ENCODE peak calls at places on chromosome 6, in seven cellular contexts. One of them, this sample, is unnamed.

GRCh38 chr6:105359419-105360366 is 43.2 kb downstream of the PREP start:
- DNase-seq in GM19239: no peak
- DNase-seq in hippocampal formation: no peak
- DNase-seq in WTC11: no peak
- DNase-seq in left colon: no peak
- DNase-seq in progenitor cell of endocrine pancreas: no peak
- DNase-seq in ACHN: peak
- DNase-seq in this sample: no peak

GRCh38 chr6:133223458-133224014 is 17.6 kb upstream of the EYA4 start:
- DNase-seq in GM19239: no peak
- DNase-seq in hippocampal formation: no peak
- DNase-seq in WTC11: no peak
- DNase-seq in left colon: no peak
- DNase-seq in progenitor cell of endocrine pancreas: no peak
- DNase-seq in ACHN: no peak
- DNase-seq in this sample: no peak

GRCh38 chr6:1917628-1918371 is 308.1 kb downstream of the FOXC1 start:
- DNase-seq in GM19239: no peak
- DNase-seq in hippocampal formation: no peak
- DNase-seq in WTC11: no peak
- DNase-seq in left colon: no peak
- DNase-seq in progenitor cell of endocrine pancreas: no peak
- DNase-seq in ACHN: peak
- DNase-seq in this sample: no peak

GRCh38 chr6:43113431-43114260 is 37.5 kb downstream of the PTK7 start:
- DNase-seq in GM19239: no peak
- DNase-seq in hippocampal formation: no peak
- DNase-seq in WTC11: no peak
- DNase-seq in left colon: no peak
- DNase-seq in progenitor cell of endocrine pancreas: no peak
- DNase-seq in ACHN: no peak
- DNase-seq in this sample: no peak

GRCh38 chr6:106924699-106925523 is 49.6 kb downstream of the CD24 start:
- DNase-seq in GM19239: no peak
- DNase-seq in hippocampal formation: no peak
- DNase-seq in WTC11: no peak
- DNase-seq in left colon: peak
- DNase-seq in progenitor cell of endocrine pancreas: peak
- DNase-seq in ACHN: no peak
- DNase-seq in this sample: no peak

GRCh38 chr6:51265426-51265825 is 446.8 kb downstream of the TFAP2B start:
- DNase-seq in GM19239: no peak
- DNase-seq in hippocampal formation: peak
- DNase-seq in WTC11: no peak
- DNase-seq in left colon: no peak
- DNase-seq in progenitor cell of endocrine pancreas: no peak
- DNase-seq in ACHN: no peak
- DNase-seq in this sample: no peak

GRCh38 chr6:91572855-91573254 is 986.0 kb upstream of the MAP3K7 start:
- DNase-seq in GM19239: no peak
- DNase-seq in hippocampal formation: no peak
- DNase-seq in WTC11: no peak
- DNase-seq in left colon: no peak
- DNase-seq in progenitor cell of endocrine pancreas: no peak
- DNase-seq in ACHN: no peak
- DNase-seq in this sample: no peak

GRCh38 chr6:33665957-33666356 is 44.8 kb downstream of the ITPR3 start:
- DNase-seq in GM19239: no peak
- DNase-seq in hippocampal formation: no peak
- DNase-seq in WTC11: no peak
- DNase-seq in left colon: no peak
- DNase-seq in progenitor cell of endocrine pancreas: no peak
- DNase-seq in ACHN: no peak
- DNase-seq in this sample: no peak

GRCh38 chr6:73585566-73586415 is 65.0 kb upstream of the EEF1A1 start:
- DNase-seq in GM19239: no peak
- DNase-seq in hippocampal formation: no peak
- DNase-seq in WTC11: no peak
- DNase-seq in left colon: peak
- DNase-seq in progenitor cell of endocrine pancreas: no peak
- DNase-seq in ACHN: peak
- DNase-seq in this sample: peak

GRCh38 chr6:84645000-84645399 is 119.4 kb downstream of the TBX18 start:
- DNase-seq in GM19239: no peak
- DNase-seq in hippocampal formation: no peak
- DNase-seq in WTC11: no peak
- DNase-seq in left colon: no peak
- DNase-seq in progenitor cell of endocrine pancreas: no peak
- DNase-seq in ACHN: peak
- DNase-seq in this sample: no peak

GRCh38 chr6:31070711-31071197 is 41.6 kb downstream of the C6orf15 start:
- DNase-seq in GM19239: no peak
- DNase-seq in hippocampal formation: peak
- DNase-seq in WTC11: peak
- DNase-seq in left colon: no peak
- DNase-seq in progenitor cell of endocrine pancreas: no peak
- DNase-seq in ACHN: peak
- DNase-seq in this sample: no peak

GRCh38 chr6:135403584-135403983 is 94.0 kb downstream of the AHI1 start:
- DNase-seq in GM19239: no peak
- DNase-seq in hippocampal formation: no peak
- DNase-seq in WTC11: no peak
- DNase-seq in left colon: no peak
- DNase-seq in progenitor cell of endocrine pancreas: no peak
- DNase-seq in ACHN: no peak
- DNase-seq in this sample: no peak

GRCh38 chr6:18101271-18101670 is 21.2 kb downstream of the NHLRC1 start:
- DNase-seq in GM19239: no peak
- DNase-seq in hippocampal formation: no peak
- DNase-seq in WTC11: no peak
- DNase-seq in left colon: no peak
- DNase-seq in progenitor cell of endocrine pancreas: no peak
- DNase-seq in ACHN: no peak
- DNase-seq in this sample: no peak

GRCh38 chr6:19855510-19855909 is 18.3 kb downstream of the ID4 start:
- DNase-seq in GM19239: no peak
- DNase-seq in hippocampal formation: no peak
- DNase-seq in WTC11: no peak
- DNase-seq in left colon: no peak
- DNase-seq in progenitor cell of endocrine pancreas: no peak
- DNase-seq in ACHN: no peak
- DNase-seq in this sample: no peak

GRCh38 chr6:136947037-136947436 is 24.9 kb downstream of the SLC35D3 start:
- DNase-seq in GM19239: no peak
- DNase-seq in hippocampal formation: no peak
- DNase-seq in WTC11: no peak
- DNase-seq in left colon: no peak
- DNase-seq in progenitor cell of endocrine pancreas: no peak
- DNase-seq in ACHN: no peak
- DNase-seq in this sample: no peak

GRCh38 chr6:139853302-139853992 is 479.0 kb upstream of the CITED2 start:
- DNase-seq in GM19239: no peak
- DNase-seq in hippocampal formation: no peak
- DNase-seq in WTC11: no peak
- DNase-seq in left colon: peak
- DNase-seq in progenitor cell of endocrine pancreas: no peak
- DNase-seq in ACHN: peak
- DNase-seq in this sample: no peak

GRCh38 chr6:24910850-24911712 is 24.7 kb downstream of the RIPOR2 start:
- DNase-seq in GM19239: no peak
- DNase-seq in hippocampal formation: peak
- DNase-seq in WTC11: peak
- DNase-seq in left colon: peak
- DNase-seq in progenitor cell of endocrine pancreas: peak
- DNase-seq in ACHN: peak
- DNase-seq in this sample: no peak

GRCh38 chr6:37897819-37898534 is 78.5 kb downstream of the ZFAND3 start:
- DNase-seq in GM19239: no peak
- DNase-seq in hippocampal formation: no peak
- DNase-seq in WTC11: no peak
- DNase-seq in left colon: no peak
- DNase-seq in progenitor cell of endocrine pancreas: no peak
- DNase-seq in ACHN: no peak
- DNase-seq in this sample: no peak

GRCh38 chr6:52839124-52840055 is 1.2 kb downstream of the GSTA5 start:
- DNase-seq in GM19239: peak
- DNase-seq in hippocampal formation: no peak
- DNase-seq in WTC11: peak
- DNase-seq in left colon: peak
- DNase-seq in progenitor cell of endocrine pancreas: peak
- DNase-seq in ACHN: peak
- DNase-seq in this sample: peak

GRCh38 chr6:44260011-44260410 is 2.7 kb upstream of the SLC35B2 start:
- DNase-seq in GM19239: no peak
- DNase-seq in hippocampal formation: no peak
- DNase-seq in WTC11: no peak
- DNase-seq in left colon: no peak
- DNase-seq in progenitor cell of endocrine pancreas: no peak
- DNase-seq in ACHN: no peak
- DNase-seq in this sample: peak

GRCh38 chr6:5671162-5671561 is 335.6 kb downstream of the NRN1 start:
- DNase-seq in GM19239: peak
- DNase-seq in hippocampal formation: peak
- DNase-seq in WTC11: no peak
- DNase-seq in left colon: no peak
- DNase-seq in progenitor cell of endocrine pancreas: no peak
- DNase-seq in ACHN: no peak
- DNase-seq in this sample: peak

GRCh38 chr6:45148278-45148677 is 179.9 kb upstream of the RUNX2 start:
- DNase-seq in GM19239: no peak
- DNase-seq in hippocampal formation: no peak
- DNase-seq in WTC11: no peak
- DNase-seq in left colon: no peak
- DNase-seq in progenitor cell of endocrine pancreas: no peak
- DNase-seq in ACHN: no peak
- DNase-seq in this sample: no peak

GRCh38 chr6:52550014-52550575 is 26.8 kb downstream of the TRAM2 start:
- DNase-seq in GM19239: no peak
- DNase-seq in hippocampal formation: no peak
- DNase-seq in WTC11: no peak
- DNase-seq in left colon: no peak
- DNase-seq in progenitor cell of endocrine pancreas: no peak
- DNase-seq in ACHN: no peak
- DNase-seq in this sample: no peak

GRCh38 chr6:47076422-47077344 is 34.6 kb upstream of the ADGRF1 start:
- DNase-seq in GM19239: no peak
- DNase-seq in hippocampal formation: no peak
- DNase-seq in WTC11: no peak
- DNase-seq in left colon: no peak
- DNase-seq in progenitor cell of endocrine pancreas: no peak
- DNase-seq in ACHN: no peak
- DNase-seq in this sample: no peak

GRCh38 chr6:148507774-148508173 is 165.1 kb downstream of the SASH1 start:
- DNase-seq in GM19239: no peak
- DNase-seq in hippocampal formation: no peak
- DNase-seq in WTC11: no peak
- DNase-seq in left colon: no peak
- DNase-seq in progenitor cell of endocrine pancreas: no peak
- DNase-seq in ACHN: no peak
- DNase-seq in this sample: no peak

GRCh38 chr6:162271922-162272321 is 455.6 kb downstream of the PRKN start:
- DNase-seq in GM19239: no peak
- DNase-seq in hippocampal formation: no peak
- DNase-seq in WTC11: peak
- DNase-seq in left colon: no peak
- DNase-seq in progenitor cell of endocrine pancreas: no peak
- DNase-seq in ACHN: no peak
- DNase-seq in this sample: no peak

GRCh38 chr6:26197736-26198625 is 110.8 kb downstream of the HFE start:
- DNase-seq in GM19239: no peak
- DNase-seq in hippocampal formation: no peak
- DNase-seq in WTC11: no peak
- DNase-seq in left colon: peak
- DNase-seq in progenitor cell of endocrine pancreas: no peak
- DNase-seq in ACHN: peak
- DNase-seq in this sample: no peak

GRCh38 chr6:147547369-147547902 is 38.9 kb downstream of the SAMD5 start:
- DNase-seq in GM19239: no peak
- DNase-seq in hippocampal formation: no peak
- DNase-seq in WTC11: no peak
- DNase-seq in left colon: no peak
- DNase-seq in progenitor cell of endocrine pancreas: no peak
- DNase-seq in ACHN: no peak
- DNase-seq in this sample: no peak

GRCh38 chr6:160027076-160027475 is 58.2 kb downstream of the IGF2R start:
- DNase-seq in GM19239: no peak
- DNase-seq in hippocampal formation: no peak
- DNase-seq in WTC11: no peak
- DNase-seq in left colon: no peak
- DNase-seq in progenitor cell of endocrine pancreas: no peak
- DNase-seq in ACHN: no peak
- DNase-seq in this sample: no peak

GRCh38 chr6:121691126-121691540 is 255.7 kb downstream of the GJA1 start:
- DNase-seq in GM19239: no peak
- DNase-seq in hippocampal formation: no peak
- DNase-seq in WTC11: no peak
- DNase-seq in left colon: no peak
- DNase-seq in progenitor cell of endocrine pancreas: no peak
- DNase-seq in ACHN: no peak
- DNase-seq in this sample: no peak

GRCh38 chr6:42166444-42167141 is 6.6 kb upstream of the GUCA1A start:
- DNase-seq in GM19239: peak
- DNase-seq in hippocampal formation: peak
- DNase-seq in WTC11: peak
- DNase-seq in left colon: peak
- DNase-seq in progenitor cell of endocrine pancreas: peak
- DNase-seq in ACHN: peak
- DNase-seq in this sample: peak

GRCh38 chr6:139776051-139776450 is 401.6 kb upstream of the CITED2 start:
- DNase-seq in GM19239: no peak
- DNase-seq in hippocampal formation: no peak
- DNase-seq in WTC11: no peak
- DNase-seq in left colon: no peak
- DNase-seq in progenitor cell of endocrine pancreas: no peak
- DNase-seq in ACHN: no peak
- DNase-seq in this sample: no peak

This sample was measured in stimulated activated naive B cell treated with anti-CD40 and anti-IgM and Interleukin-4, amounts not matched to agents 10 μg/mL and 1 μg/mL and 100 μg/mL, for 72 hours.